ENCODE peak calls at places on chromosomes 5 and 9, in eight cellular contexts. U is DMS153; A is cardiac fibroblast; O is stimulated activated CD4-positive, alpha-beta T cell treated with anti-CD3 and anti-CD28 coated beads, Interleukin-2, amount 100 ng/mL, for 24 hours; Q is effector memory CD8-positive, alpha-beta T cell; S is smooth muscle cell of the brain vasculature; J is activated CD4-positive, alpha-beta T cell treated with anti-CD3 and anti-CD28 coated beads, Interleukin-2, amount 10 ng/mL, durations not matched to agents 7 days and 5 days; Z is heart right ventricle. N is an unnamed sample.

GRCh38 chr5:74767579-74767913 is 497 bp downstream of the NSA2 start:
- DNase-seq in Z (no peak), J (peak; percentile 20), S (no peak), Q (peak; percentile 8), A (peak; percentile 61), O (no peak), U (no peak), N (no peak)

GRCh38 chr9:93035106-93035660 is 23.3 kb upstream of the SUSD3 start:
- DNase-seq in J (no peak), U (no peak), S (no peak), O (no peak), Q (no peak), Z (no peak), A (no peak), N (no peak)

GRCh38 chr5:76082790-76083554 is at the start of gene SV2C:
- DNase-seq in U (no peak), A (peak; percentile 1), Z (no peak), Q (no peak), S (no peak), O (peak; percentile 53), J (peak; percentile 50), N (peak; percentile 79)

GRCh38 chr9:116271991-116272390 is 118.4 kb downstream of the PAPPA start:
- DNase-seq in U (no peak), A (no peak), S (no peak), J (no peak), Q (no peak), O (no peak), Z (no peak), N (no peak)

GRCh38 chr9:13934411-13934810 is 379.5 kb downstream of the NFIB start:
- DNase-seq in J (no peak), O (no peak), A (no peak), S (no peak), U (peak; percentile 54), Z (no peak), Q (no peak), N (no peak)

GRCh38 chr9:127360829-127361228 is 36.1 kb upstream of the SLC2A8 start:
- DNase-seq in U (no peak), O (no peak), J (no peak), A (peak; percentile 34), S (peak; percentile 50), Z (no peak), Q (no peak), N (no peak)

GRCh38 chr5:20166496-20166895 is 178.5 kb upstream of the CDH18 start:
- DNase-seq in U (no peak), O (no peak), Q (no peak), J (no peak), Z (no peak), A (no peak), S (no peak), N (no peak)

GRCh38 chr9:91174772-91175171 is 186.9 kb downstream of the AUH start:
- DNase-seq in O (no peak), A (no peak), Z (no peak), U (no peak), Q (no peak), J (peak; percentile 25), S (no peak), N (no peak)

GRCh38 chr9:136525841-136526499 is 19.9 kb downstream of the NOTCH1 start:
- DNase-seq in J (no peak), Z (peak; percentile 57), S (no peak), A (no peak), U (no peak), O (no peak), Q (no peak), N (no peak)

GRCh38 chr5:173744527-173744926 is 128.1 kb upstream of the BOD1 start:
- DNase-seq in A (no peak), S (no peak), O (no peak), Z (no peak), U (no peak), Q (no peak), J (no peak), N (peak; percentile 37)

GRCh38 chr5:3594514-3595101 is 1.0 kb upstream of the IRX1 start:
- DNase-seq in O (no peak), Q (no peak), Z (no peak), J (no peak), A (no peak), U (no peak), S (no peak), N (no peak)

GRCh38 chr5:150788974-150789373 is 10.4 kb downstream of the SMIM3 start:
- DNase-seq in U (no peak), Q (no peak), A (no peak), Z (no peak), O (no peak), S (no peak), J (no peak), N (no peak)

GRCh38 chr5:77957931-77958476 is 181.9 kb upstream of the TBCA start:
- DNase-seq in S (no peak), O (no peak), Q (no peak), J (no peak), A (no peak), U (no peak), Z (no peak), N (no peak)

GRCh38 chr5:179852993-179853547 is 5.5 kb downstream of the MRNIP start:
- DNase-seq in Z (no peak), U (no peak), A (no peak), S (no peak), Q (no peak), J (no peak), O (no peak), N (peak; percentile 37)

GRCh38 chr9:122218070-122218884 is 10.5 kb downstream of the LHX6 start:
- DNase-seq in Z (no peak), S (no peak), Q (no peak), O (no peak), A (no peak), J (no peak), U (no peak), N (no peak)

GRCh38 chr9:21323091-21323490 is 12.1 kb downstream of the KLHL9 start:
- DNase-seq in A (no peak), O (no peak), Q (no peak), J (no peak), U (no peak), Z (no peak), S (no peak), N (no peak)

GRCh38 chr5:54024466-54024865 is 285.9 kb downstream of the ARL15 start:
- DNase-seq in J (no peak), Q (no peak), Z (no peak), S (no peak), U (no peak), A (peak; percentile 47), O (no peak), N (no peak)

GRCh38 chr5:138755084-138755748 is 2.0 kb downstream of the CTNNA1 start:
- DNase-seq in Z (no peak), U (no peak), A (no peak), S (no peak), J (no peak), Q (no peak), O (no peak), N (no peak)

GRCh38 chr5:155844541-155844940 is 482.4 kb upstream of the SGCD start:
- DNase-seq in S (no peak), Q (no peak), J (no peak), Z (no peak), A (no peak), U (no peak), O (no peak), N (no peak)

GRCh38 chr9:73979894-73980264 is 517.3 kb upstream of the RORB start:
- DNase-seq in U (peak; percentile 16), Q (no peak), O (no peak), A (no peak), J (no peak), Z (no peak), S (no peak), N (no peak)

GRCh38 chr9:115396071-115396529 is 278.1 kb upstream of the TNC start:
- DNase-seq in Z (no peak), J (no peak), A (peak; percentile 10), O (no peak), U (peak; percentile 32), Q (no peak), S (no peak), N (no peak)

GRCh38 chr5:1315709-1316587 is 21.1 kb upstream of the TERT start:
- DNase-seq in A (peak; percentile 7), Z (no peak), S (no peak), Q (peak; percentile 34), U (peak; percentile 100), J (peak; percentile 85), O (peak; percentile 41), N (peak; percentile 76)

GRCh38 chr9:124621371-124622328 is 114.5 kb upstream of the NR5A1 start:
- DNase-seq in Q (no peak), U (no peak), S (no peak), Z (no peak), O (no peak), J (no peak), A (peak; percentile 70), N (no peak)

GRCh38 chr9:135296783-135297715 is 182.5 kb upstream of the PPP1R26 start:
- DNase-seq in S (no peak), J (no peak), U (no peak), Q (no peak), O (no peak), A (no peak), Z (no peak), N (peak; percentile 49)

GRCh38 chr9:69768101-69768500 is 8.3 kb upstream of the PTAR1 start:
- DNase-seq in Z (no peak), Q (no peak), U (no peak), A (no peak), J (no peak), O (no peak), S (no peak), N (no peak)

GRCh38 chr5:66223637-66224036 is 79.5 kb downstream of the SREK1 start:
- DNase-seq in Z (no peak), U (no peak), J (no peak), O (no peak), S (no peak), A (peak; percentile 18), Q (no peak), N (no peak)

GRCh38 chr5:59412428-59412827 is 481.1 kb downstream of the PDE4D start:
- DNase-seq in Z (no peak), Q (no peak), U (no peak), S (no peak), J (no peak), A (no peak), O (no peak), N (no peak)

GRCh38 chr9:94804917-94805544 is 78.5 kb downstream of the AOPEP start:
- DNase-seq in Z (no peak), J (no peak), O (no peak), Q (no peak), A (no peak), U (no peak), S (no peak), N (no peak)

GRCh38 chr9:4725706-4726442 is 15.1 kb downstream of the AK3 start:
- DNase-seq in Z (no peak), J (no peak), Q (no peak), O (no peak), U (no peak), A (no peak), S (no peak), N (no peak)

GRCh38 chr5:135491552-135492318 is 39.6 kb upstream of the TIFAB start:
- DNase-seq in S (no peak), Z (no peak), A (no peak), O (no peak), U (peak; percentile 81), J (no peak), Q (no peak), N (no peak)

GRCh38 chr5:179228341-179229121 is 116.7 kb downstream of the ADAMTS2 start:
- DNase-seq in Z (no peak), U (no peak), O (peak; percentile 6), J (no peak), Q (no peak), A (no peak), S (no peak), N (peak; percentile 71)

GRCh38 chr9:127955294-127956015 is 17.8 kb upstream of the DPM2 start:
- DNase-seq in Q (peak; percentile 68), S (no peak), A (no peak), O (peak; percentile 87), Z (peak; percentile 38), U (peak; percentile 97), J (peak; percentile 80), N (no peak)

GRCh38 chr9:7045361-7045760 is 287.6 kb downstream of the KDM4C start:
- DNase-seq in U (no peak), Z (no peak), Q (no peak), J (no peak), A (no peak), S (no peak), O (no peak), N (no peak)

GRCh38 chr5:11363779-11364178 is 540.5 kb downstream of the CTNND2 start:
- DNase-seq in J (no peak), O (no peak), S (no peak), Q (no peak), U (no peak), Z (no peak), A (no peak), N (no peak)